ENCODE peak calls at places on chromosomes 12 and 14, in eight cellular contexts. One of them, this sample, is unnamed.

GRCh38 chr12:114311966-114312365 is 94.0 kb downstream of the TBX5 start:
- DNase-seq in NCI-H1436: no peak
- DNase-seq in amniotic stem cell: no peak
- DNase-seq in cardiac fibroblast: peak; percentile 20
- DNase-seq in LoVo: no peak
- DNase-seq in EL: peak; percentile 61
- DNase-seq in progenitor cell of endocrine pancreas: no peak
- DNase-seq in fibroblast of the conjunctiva: no peak
- DNase-seq in this sample: no peak

GRCh38 chr12:100959481-100959880 is 164.9 kb downstream of the ANO4 start:
- DNase-seq in NCI-H1436: no peak
- DNase-seq in amniotic stem cell: peak; percentile 18
- DNase-seq in cardiac fibroblast: peak; percentile 69
- DNase-seq in LoVo: peak; percentile 29
- DNase-seq in EL: peak; percentile 58
- DNase-seq in progenitor cell of endocrine pancreas: no peak
- DNase-seq in fibroblast of the conjunctiva: no peak
- DNase-seq in this sample: no peak

GRCh38 chr14:69475194-69475818 is 9.2 kb upstream of the PLEKHD1 start:
- DNase-seq in NCI-H1436: peak; percentile 35
- DNase-seq in amniotic stem cell: no peak
- DNase-seq in cardiac fibroblast: peak; percentile 38
- DNase-seq in LoVo: no peak
- DNase-seq in EL: peak; percentile 18
- DNase-seq in progenitor cell of endocrine pancreas: no peak
- DNase-seq in fibroblast of the conjunctiva: no peak
- DNase-seq in this sample: peak; percentile 85

GRCh38 chr14:24941719-24942118 is 108.2 kb downstream of the STXBP6 start:
- DNase-seq in NCI-H1436: peak; percentile 70
- DNase-seq in amniotic stem cell: no peak
- DNase-seq in cardiac fibroblast: no peak
- DNase-seq in LoVo: no peak
- DNase-seq in EL: no peak
- DNase-seq in progenitor cell of endocrine pancreas: no peak
- DNase-seq in fibroblast of the conjunctiva: no peak
- DNase-seq in this sample: no peak

GRCh38 chr12:111757361-111758119 is 9.2 kb upstream of the ALDH2 start:
- DNase-seq in NCI-H1436: no peak
- DNase-seq in amniotic stem cell: no peak
- DNase-seq in cardiac fibroblast: peak; percentile 32
- DNase-seq in LoVo: no peak
- DNase-seq in EL: peak; percentile 72
- DNase-seq in progenitor cell of endocrine pancreas: no peak
- DNase-seq in fibroblast of the conjunctiva: no peak
- DNase-seq in this sample: peak; percentile 89

GRCh38 chr12:46266869-46267617 is 1.8 kb downstream of the SLC38A1 start:
- DNase-seq in NCI-H1436: peak; percentile 66
- DNase-seq in amniotic stem cell: peak; percentile 40
- DNase-seq in cardiac fibroblast: peak; percentile 57
- DNase-seq in LoVo: peak; percentile 59
- DNase-seq in EL: peak; percentile 71
- DNase-seq in progenitor cell of endocrine pancreas: peak; percentile 48
- DNase-seq in fibroblast of the conjunctiva: no peak
- DNase-seq in this sample: peak; percentile 84

GRCh38 chr12:80627773-80628172 is 79.7 kb upstream of the MYF6 start:
- DNase-seq in NCI-H1436: no peak
- DNase-seq in amniotic stem cell: no peak
- DNase-seq in cardiac fibroblast: peak; percentile 97
- DNase-seq in LoVo: no peak
- DNase-seq in EL: peak; percentile 78
- DNase-seq in progenitor cell of endocrine pancreas: no peak
- DNase-seq in fibroblast of the conjunctiva: peak; percentile 56
- DNase-seq in this sample: no peak

GRCh38 chr12:12608557-12608957 is 3.1 kb upstream of the CREBL2 start:
- DNase-seq in NCI-H1436: no peak
- DNase-seq in amniotic stem cell: no peak
- DNase-seq in cardiac fibroblast: peak; percentile 17
- DNase-seq in LoVo: peak; percentile 34
- DNase-seq in EL: peak; percentile 22
- DNase-seq in progenitor cell of endocrine pancreas: no peak
- DNase-seq in fibroblast of the conjunctiva: no peak
- DNase-seq in this sample: no peak

GRCh38 chr12:17016116-17016864 is 410.3 kb upstream of the LMO3 start:
- DNase-seq in NCI-H1436: no peak
- DNase-seq in amniotic stem cell: no peak
- DNase-seq in cardiac fibroblast: no peak
- DNase-seq in LoVo: peak; percentile 26
- DNase-seq in EL: no peak
- DNase-seq in progenitor cell of endocrine pancreas: no peak
- DNase-seq in fibroblast of the conjunctiva: no peak
- DNase-seq in this sample: no peak

GRCh38 chr14:21107360-21107781 is 6.5 kb downstream of the TMEM253 start:
- DNase-seq in NCI-H1436: no peak
- DNase-seq in amniotic stem cell: no peak
- DNase-seq in cardiac fibroblast: peak; percentile 60
- DNase-seq in LoVo: no peak
- DNase-seq in EL: no peak
- DNase-seq in progenitor cell of endocrine pancreas: no peak
- DNase-seq in fibroblast of the conjunctiva: no peak
- DNase-seq in this sample: no peak

GRCh38 chr12:40622246-40622838 is 69.9 kb upstream of the CNTN1 start:
- DNase-seq in NCI-H1436: no peak
- DNase-seq in amniotic stem cell: no peak
- DNase-seq in cardiac fibroblast: peak; percentile 59
- DNase-seq in LoVo: peak; percentile 68
- DNase-seq in EL: peak; percentile 16
- DNase-seq in progenitor cell of endocrine pancreas: peak; percentile 25
- DNase-seq in fibroblast of the conjunctiva: peak; percentile 38
- DNase-seq in this sample: peak; percentile 84

GRCh38 chr14:49892301-49892635 is 614 bp upstream of the ARF6 start:
- DNase-seq in NCI-H1436: no peak
- DNase-seq in amniotic stem cell: no peak
- DNase-seq in cardiac fibroblast: peak; percentile 89
- DNase-seq in LoVo: peak; percentile 61
- DNase-seq in EL: peak; percentile 71
- DNase-seq in progenitor cell of endocrine pancreas: no peak
- DNase-seq in fibroblast of the conjunctiva: peak; percentile 89
- DNase-seq in this sample: peak; percentile 95

GRCh38 chr12:15797818-15798217 is 8.6 kb upstream of the EPS8 start:
- DNase-seq in NCI-H1436: no peak
- DNase-seq in amniotic stem cell: no peak
- DNase-seq in cardiac fibroblast: peak; percentile 27
- DNase-seq in LoVo: peak; percentile 39
- DNase-seq in EL: no peak
- DNase-seq in progenitor cell of endocrine pancreas: no peak
- DNase-seq in fibroblast of the conjunctiva: no peak
- DNase-seq in this sample: no peak

GRCh38 chr12:75208851-75209781 is 523 bp downstream of the KCNC2 start:
- DNase-seq in NCI-H1436: no peak
- DNase-seq in amniotic stem cell: no peak
- DNase-seq in cardiac fibroblast: peak; percentile 35
- DNase-seq in LoVo: no peak
- DNase-seq in EL: peak; percentile 25
- DNase-seq in progenitor cell of endocrine pancreas: peak; percentile 71
- DNase-seq in fibroblast of the conjunctiva: no peak
- DNase-seq in this sample: no peak

GRCh38 chr12:110935588-110935987 is 15.2 kb upstream of the MYL2 start:
- DNase-seq in NCI-H1436: no peak
- DNase-seq in amniotic stem cell: no peak
- DNase-seq in cardiac fibroblast: no peak
- DNase-seq in LoVo: no peak
- DNase-seq in EL: no peak
- DNase-seq in progenitor cell of endocrine pancreas: no peak
- DNase-seq in fibroblast of the conjunctiva: no peak
- DNase-seq in this sample: no peak

GRCh38 chr12:5487971-5488955 is 56.4 kb downstream of the NTF3 start:
- DNase-seq in NCI-H1436: no peak
- DNase-seq in amniotic stem cell: no peak
- DNase-seq in cardiac fibroblast: peak; percentile 2
- DNase-seq in LoVo: no peak
- DNase-seq in EL: peak; percentile 87
- DNase-seq in progenitor cell of endocrine pancreas: no peak
- DNase-seq in fibroblast of the conjunctiva: no peak
- DNase-seq in this sample: no peak

GRCh38 chr14:102993523-102993922 is 63.8 kb downstream of the CDC42BPB start:
- DNase-seq in NCI-H1436: no peak
- DNase-seq in amniotic stem cell: peak; percentile 3
- DNase-seq in cardiac fibroblast: peak; percentile 76
- DNase-seq in LoVo: peak; percentile 89
- DNase-seq in EL: peak; percentile 71
- DNase-seq in progenitor cell of endocrine pancreas: no peak
- DNase-seq in fibroblast of the conjunctiva: no peak
- DNase-seq in this sample: no peak

GRCh38 chr14:63727231-63727735 is 582 bp downstream of the SGPP1 start:
- DNase-seq in NCI-H1436: no peak
- DNase-seq in amniotic stem cell: peak; percentile 23
- DNase-seq in cardiac fibroblast: peak; percentile 38
- DNase-seq in LoVo: no peak
- DNase-seq in EL: peak; percentile 56
- DNase-seq in progenitor cell of endocrine pancreas: peak; percentile 38
- DNase-seq in fibroblast of the conjunctiva: no peak
- DNase-seq in this sample: peak; percentile 80

GRCh38 chr12:46948936-46949555 is 123.2 kb upstream of the SLC38A4 start:
- DNase-seq in NCI-H1436: no peak
- DNase-seq in amniotic stem cell: no peak
- DNase-seq in cardiac fibroblast: no peak
- DNase-seq in LoVo: no peak
- DNase-seq in EL: no peak
- DNase-seq in progenitor cell of endocrine pancreas: no peak
- DNase-seq in fibroblast of the conjunctiva: no peak
- DNase-seq in this sample: no peak

GRCh38 chr12:20601668-20602280 is 93.4 kb upstream of the SLCO1C1 start:
- DNase-seq in NCI-H1436: no peak
- DNase-seq in amniotic stem cell: no peak
- DNase-seq in cardiac fibroblast: peak; percentile 85
- DNase-seq in LoVo: peak; percentile 44
- DNase-seq in EL: peak; percentile 47
- DNase-seq in progenitor cell of endocrine pancreas: no peak
- DNase-seq in fibroblast of the conjunctiva: peak; percentile 57
- DNase-seq in this sample: peak; percentile 48

GRCh38 chr12:94262228-94263010 is 114.0 kb downstream of the PLXNC1 start:
- DNase-seq in NCI-H1436: peak; percentile 62
- DNase-seq in amniotic stem cell: peak; percentile 86
- DNase-seq in cardiac fibroblast: peak; percentile 93
- DNase-seq in LoVo: peak; percentile 61
- DNase-seq in EL: peak; percentile 93
- DNase-seq in progenitor cell of endocrine pancreas: no peak
- DNase-seq in fibroblast of the conjunctiva: peak; percentile 98
- DNase-seq in this sample: peak; percentile 93

GRCh38 chr12:6688543-6688999 is 604 bp downstream of the ZNF384 start:
- DNase-seq in NCI-H1436: no peak
- DNase-seq in amniotic stem cell: no peak
- DNase-seq in cardiac fibroblast: no peak
- DNase-seq in LoVo: peak; percentile 43
- DNase-seq in EL: no peak
- DNase-seq in progenitor cell of endocrine pancreas: no peak
- DNase-seq in fibroblast of the conjunctiva: no peak
- DNase-seq in this sample: peak; percentile 73

GRCh38 chr12:39402922-39403321 is 40.0 kb downstream of the KIF21A start:
- DNase-seq in NCI-H1436: no peak
- DNase-seq in amniotic stem cell: no peak
- DNase-seq in cardiac fibroblast: peak; percentile 31
- DNase-seq in LoVo: no peak
- DNase-seq in EL: peak; percentile 17
- DNase-seq in progenitor cell of endocrine pancreas: no peak
- DNase-seq in fibroblast of the conjunctiva: no peak
- DNase-seq in this sample: no peak

GRCh38 chr14:76942288-76942778 is 86.2 kb downstream of the IRF2BPL start:
- DNase-seq in NCI-H1436: no peak
- DNase-seq in amniotic stem cell: no peak
- DNase-seq in cardiac fibroblast: no peak
- DNase-seq in LoVo: no peak
- DNase-seq in EL: no peak
- DNase-seq in progenitor cell of endocrine pancreas: no peak
- DNase-seq in fibroblast of the conjunctiva: no peak
- DNase-seq in this sample: no peak